ENCODE peak calls at places on chromosomes 16 and 17, in four cellular contexts. L is IMR-90, Y is H9, T is H1. Z is an unnamed sample.

GRCh38 chr16:3638916-3639644 is 15.4 kb upstream of the DNASE1 start:
- DNase-seq in T (no peak), L (no peak), Y (peak), Z (no peak)

GRCh38 chr16:10256855-10257641 is 74.8 kb upstream of the GRIN2A start:
- DNase-seq in T (peak), Y (peak), L (no peak), Z (peak)

GRCh38 chr17:8405499-8406016 is 7.9 kb upstream of the RNF222 start:
- DNase-seq in T (no peak), L (no peak), Y (no peak), Z (no peak)

GRCh38 chr16:81582655-81583441 is 138.2 kb downstream of the CMIP start:
- DNase-seq in T (no peak), L (no peak), Y (no peak), Z (peak)

GRCh38 chr17:5234645-5235576 is at the start of gene SCIMP:
- DNase-seq in Y (no peak), T (no peak), L (no peak), Z (no peak)

GRCh38 chr16:2388875-2389433 is 40.3 kb upstream of the CCNF start:
- DNase-seq in Y (no peak), L (peak), T (no peak), Z (no peak)

GRCh38 chr16:2054543-2055245 is 6.9 kb downstream of the TSC2 start:
- DNase-seq in L (no peak), Y (no peak), T (no peak), Z (no peak)

GRCh38 chr16:17261197-17261858 is 209.4 kb downstream of the XYLT1 start:
- DNase-seq in Y (no peak), L (no peak), T (no peak), Z (peak)

GRCh38 chr17:62109378-62109902 is 44.4 kb upstream of the MED13 start:
- DNase-seq in T (peak), Y (peak), L (peak), Z (peak)

GRCh38 chr17:38852771-38853291 is 690 bp downstream of the RPL23 start:
- DNase-seq in L (no peak), T (no peak), Y (no peak), Z (peak)

GRCh38 chr16:82456683-82457082 is 170.1 kb upstream of the CDH13 start:
- DNase-seq in Y (peak), T (peak), L (peak), Z (peak)

GRCh38 chr16:27164280-27164837 is 39.0 kb upstream of the KDM8 start:
- DNase-seq in T (no peak), L (no peak), Y (no peak), Z (no peak)

GRCh38 chr16:27431773-27432599 is 30.0 kb downstream of the IL21R start:
- DNase-seq in Y (peak), T (no peak), L (peak), Z (peak)

GRCh38 chr17:38703742-38704644 is 1.1 kb upstream of the MLLT6 start:
- DNase-seq in L (no peak), T (peak), Y (peak), Z (peak)

GRCh38 chr17:28170771-28171170 is 128.3 kb downstream of the NLK start:
- DNase-seq in T (no peak), Y (no peak), L (no peak), Z (no peak)

GRCh38 chr16:81633680-81634379 is 145.3 kb upstream of the PLCG2 start:
- DNase-seq in Y (no peak), T (no peak), L (no peak), Z (no peak)

GRCh38 chr16:68324780-68325357 is 14.1 kb downstream of the PRMT7 start:
- DNase-seq in Y (no peak), T (no peak), L (no peak), Z (no peak)

GRCh38 chr17:68457168-68457538 is at the start of gene WIPI1:
- DNase-seq in T (no peak), L (no peak), Y (no peak), Z (no peak)

GRCh38 chr17:19401321-19402010 is 9.6 kb upstream of the RNF112 start:
- DNase-seq in Y (no peak), T (no peak), L (no peak), Z (no peak)

GRCh38 chr17:18185832-18186231 is 2.2 kb downstream of the ALKBH5 start:
- DNase-seq in T (no peak), Y (no peak), L (peak), Z (no peak)

GRCh38 chr16:11024333-11025053 is 80.1 kb downstream of the CLEC16A start:
- DNase-seq in L (no peak), Y (no peak), T (no peak), Z (no peak)

GRCh38 chr16:88569985-88570690 is at the start of gene ZC3H18:
- DNase-seq in L (peak), T (peak), Y (peak), Z (peak)
- H2BK15ac ChIP-seq in L (peak), T (peak), Y (no peak), Z (no peak)

DNA sequence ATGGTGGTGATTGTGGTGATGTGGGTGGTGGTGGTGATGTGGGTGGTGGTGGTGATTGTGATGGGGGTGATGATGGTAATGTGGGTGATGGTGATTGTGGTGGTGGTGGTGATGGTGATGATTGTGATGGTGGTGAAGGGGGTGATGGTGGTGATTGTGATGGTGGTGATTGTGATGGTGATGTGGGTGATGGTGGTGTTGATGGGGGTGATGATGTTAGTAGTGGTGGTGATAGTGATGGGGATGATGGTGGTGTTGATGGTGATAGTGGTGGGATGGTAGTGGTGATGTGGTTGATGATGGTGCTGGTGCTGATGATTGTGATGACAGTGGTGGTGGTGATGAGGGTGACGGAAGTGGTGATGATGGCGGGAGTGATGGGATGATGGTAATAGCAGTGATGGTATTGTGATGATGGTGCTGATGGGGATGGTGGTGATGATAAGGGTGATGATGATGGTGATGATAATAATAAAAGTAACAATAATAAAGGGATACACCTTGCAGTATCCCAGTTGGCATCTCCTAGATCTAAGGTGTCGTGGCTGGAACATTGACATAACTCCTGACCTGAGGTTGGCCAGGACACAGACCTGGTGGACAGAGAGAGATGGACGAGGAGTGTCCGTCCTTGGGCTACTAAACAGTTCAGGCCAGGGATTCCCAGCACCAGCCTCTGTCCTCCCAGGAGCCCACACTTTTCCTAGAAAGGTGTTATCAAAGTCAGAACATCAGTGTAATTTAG is 344.5 kb downstream of the SEC14L1 start:
- DNase-seq in L (no peak), Y (no peak), T (no peak), Z (no peak)
- H3K18ac ChIP-seq in L (no peak), Y (no peak), T (no peak), Z (no peak)

DNA sequence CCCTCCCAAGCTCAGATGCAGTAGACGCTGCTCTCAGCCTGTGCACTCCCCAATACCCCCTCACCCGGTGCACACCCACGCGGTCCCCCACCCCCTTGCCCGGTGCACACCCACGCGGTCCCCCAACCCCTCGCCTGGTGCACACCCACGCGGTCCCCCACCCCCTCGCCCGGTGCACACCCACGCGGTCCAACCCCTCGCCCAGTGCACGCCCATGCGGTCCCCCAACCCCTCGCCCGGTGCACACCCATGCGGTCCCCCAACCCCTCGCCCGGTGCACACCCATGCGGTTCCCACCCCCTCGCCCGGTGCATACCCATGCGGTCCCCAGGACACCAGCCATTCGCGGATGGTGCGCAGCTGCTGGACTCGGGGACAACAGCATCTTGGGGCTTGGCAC is 19.9 kb upstream of the CYTH1 start:
- DNase-seq in Y (no peak), T (no peak), L (no peak), Z (no peak)
- H3K56ac ChIP-seq in Y (no peak), T (no peak), L (no peak), Z (no peak)

DNA sequence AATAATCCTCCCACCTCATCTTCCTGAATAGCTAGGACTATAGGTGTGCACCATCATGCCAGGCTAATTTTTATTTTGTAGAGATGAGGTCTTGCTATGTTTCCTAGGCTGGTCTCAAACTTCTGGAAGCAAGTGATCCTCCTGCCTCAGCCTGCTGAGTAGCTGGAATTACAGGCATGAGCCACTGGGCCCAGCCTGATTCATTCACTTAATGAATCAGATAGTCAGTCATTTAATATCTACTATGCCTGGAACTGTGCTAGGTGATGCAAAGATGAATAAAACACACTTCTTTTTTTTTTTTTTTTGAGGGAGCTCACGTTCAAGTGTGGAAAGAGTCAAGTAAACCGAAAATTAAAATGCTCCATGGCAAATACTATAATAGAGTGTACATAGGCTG is 39.4 kb downstream of the EFCAB13 start:
- DNase-seq in L (no peak), Y (no peak), T (no peak), Z (no peak)
- H2BK15ac ChIP-seq in L (no peak), Y (no peak), T (no peak), Z (no peak)

Z was measured in mesendoderm.